ENCODE peak calls at places on chromosomes 13 and 19, in five cellular contexts. D is T-helper 9 cell; X is tibial nerve; A is stomach; R is CD4-positive, alpha-beta T cell. F is an unnamed sample.

GRCh38 chr19:1428738-1429391 is 9.3 kb upstream of the RPS15 start:
- DNase-seq in A (no peak), X (no peak), D (no peak), R (no peak), F (no peak)

GRCh38 chr13:110259651-110260050 is 47.3 kb downstream of the COL4A1 start:
- DNase-seq in R (no peak), X (no peak), D (no peak), A (no peak), F (no peak)

GRCh38 chr19:15779756-15780476 is 7.5 kb upstream of the OR10H5 start:
- DNase-seq in D (no peak), A (peak; percentile 60), R (no peak), X (peak; percentile 65), F (peak; percentile 91)

GRCh38 chr13:38819053-38819452 is 132.2 kb downstream of the FREM2 start:
- DNase-seq in R (no peak), D (no peak), A (peak; percentile 56), X (peak; percentile 24), F (peak; percentile 28)

GRCh38 chr13:31946091-31946770 is 85.3 kb upstream of the FRY start:
- DNase-seq in D (no peak), X (no peak), A (no peak), R (no peak), F (no peak)

GRCh38 chr19:46766569-46767317 is 20.5 kb upstream of the STRN4 start:
- DNase-seq in A (peak; percentile 58), D (peak; percentile 53), X (no peak), R (peak; percentile 45), F (no peak)

GRCh38 chr19:45142728-45143115 is 18.1 kb downstream of the NKPD1 start:
- DNase-seq in A (no peak), X (no peak), D (no peak), R (no peak), F (no peak)

GRCh38 chr19:4714016-4714415 is 9.6 kb downstream of the DPP9 start:
- DNase-seq in X (no peak), R (no peak), A (no peak), D (no peak), F (no peak)

GRCh38 chr13:39341238-39341637 is 261.8 kb downstream of the LHFPL6 start:
- DNase-seq in X (no peak), D (no peak), A (no peak), R (no peak), F (no peak)

GRCh38 chr19:42370667-42371066 is 19.4 kb downstream of the CNFN start:
- DNase-seq in A (no peak), X (no peak), D (no peak), R (no peak), F (no peak)

GRCh38 chr13:80224468-80224867 is 116.5 kb downstream of the SPRY2 start:
- DNase-seq in R (no peak), X (no peak), D (no peak), A (no peak), F (no peak)

GRCh38 chr13:30341815-30342570 is 34.6 kb upstream of the KATNAL1 start:
- DNase-seq in R (no peak), A (peak; percentile 85), X (peak; percentile 83), D (no peak), F (peak; percentile 75)

GRCh38 chr19:11088508-11089253 is 582 bp upstream of the LDLR start:
- DNase-seq in R (no peak), X (no peak), D (no peak), A (no peak), F (no peak)

GRCh38 chr13:73937420-73937819 is 196.8 kb downstream of the KLF12 start:
- DNase-seq in X (no peak), D (no peak), R (no peak), A (no peak), F (no peak)

GRCh38 chr13:29500426-29500825 is 95.1 kb downstream of the SLC7A1 start:
- DNase-seq in D (no peak), X (no peak), R (no peak), A (no peak), F (no peak)